ENCODE peak calls at places on chromosomes 11 and 22, in eight cellular contexts. E, Z, M, F, W, N, H and A are unnamed samples.

GRCh38 chr11:12287009-12287373 is 90.4 kb upstream of the PARVA start:
- ATAC-seq in F (peak), N (peak), W (no peak), M (no peak), Z (peak), H (no peak), E (no peak), A (peak)

GRCh38 chr22:28063656-28064055 is 144.6 kb upstream of the PITPNB start:
- ATAC-seq in W (no peak), M (no peak), Z (no peak), F (no peak), H (no peak), E (no peak), N (no peak), A (no peak)

GRCh38 chr11:70470127-70470526 is 71.8 kb downstream of the CTTN start:
- ATAC-seq in N (no peak), Z (no peak), H (peak), W (no peak), M (no peak), E (no peak), F (no peak), A (no peak)

GRCh38 chr11:61418136-61418535 is 11.6 kb downstream of the CPSF7 start:
- ATAC-seq in M (no peak), W (no peak), F (no peak), H (peak), Z (no peak), N (no peak), E (no peak), A (no peak)

GRCh38 chr11:132540586-132540985 is 991.7 kb downstream of the OPCML start:
- ATAC-seq in Z (no peak), F (no peak), M (no peak), E (no peak), N (no peak), W (no peak), H (no peak), A (no peak)

GRCh38 chr11:91981995-91982394 is 242.6 kb upstream of the FAT3 start:
- ATAC-seq in W (peak), F (peak), Z (no peak), E (no peak), H (no peak), N (peak), M (no peak), A (peak)

GRCh38 chr22:25013634-25014033 is 61.1 kb downstream of the KIAA1671 start:
- ATAC-seq in Z (no peak), F (no peak), M (no peak), H (no peak), W (no peak), E (no peak), N (no peak), A (peak)

GRCh38 chr11:19970944-19971343 is 189.3 kb downstream of the DBX1 start:
- ATAC-seq in H (peak), F (no peak), Z (no peak), E (no peak), M (no peak), W (no peak), N (no peak), A (no peak)

GRCh38 chr11:101446726-101447125 is 137.1 kb downstream of the TRPC6 start:
- ATAC-seq in M (no peak), N (no peak), W (no peak), F (no peak), H (no peak), E (no peak), Z (no peak), A (no peak)

GRCh38 chr11:111205622-111206385 is 39.7 kb upstream of the POU2AF2 start:
- ATAC-seq in F (no peak), E (no peak), Z (no peak), N (peak), M (no peak), W (no peak), H (no peak), A (no peak)

GRCh38 chr22:46936378-46936916 is 174.0 kb downstream of the TBC1D22A start:
- ATAC-seq in Z (no peak), E (no peak), H (no peak), W (peak), N (no peak), M (peak), F (no peak), A (no peak)

GRCh38 chr11:75635009-75635909 is 33.6 kb downstream of the MAP6 start:
- ATAC-seq in H (no peak), F (no peak), M (no peak), N (peak), Z (no peak), E (no peak), W (no peak), A (peak)

GRCh38 chr11:69841859-69842698 is 22.9 kb upstream of the FGF3 start:
- ATAC-seq in F (no peak), Z (peak), H (no peak), E (no peak), W (no peak), N (no peak), M (no peak), A (no peak)

GRCh38 chr11:74755395-74755995 is 6.8 kb downstream of the RNF169 start:
- ATAC-seq in N (no peak), H (no peak), E (no peak), F (no peak), Z (no peak), W (no peak), M (no peak), A (no peak)

GRCh38 chr11:24739637-24740036 is 242.8 kb downstream of the LUZP2 start:
- ATAC-seq in Z (no peak), F (no peak), E (no peak), W (no peak), M (no peak), N (no peak), H (no peak), A (no peak)

GRCh38 chr22:17802411-17802810 is 28.1 kb upstream of the BID start:
- ATAC-seq in M (no peak), F (no peak), N (no peak), Z (no peak), E (no peak), H (no peak), W (no peak), A (no peak)

GRCh38 chr11:32890843-32891656 is 1.6 kb upstream of the QSER1 start:
- ATAC-seq in Z (no peak), W (no peak), E (no peak), F (no peak), N (no peak), M (no peak), H (no peak), A (no peak)

GRCh38 chr11:60528934-60529333 is 13.7 kb downstream of the MS4A13 start:
- ATAC-seq in E (no peak), F (no peak), H (peak), M (no peak), Z (no peak), W (no peak), N (no peak), A (no peak)

GRCh38 chr22:49678842-49679170 is 148.9 kb downstream of the BRD1 start:
- ATAC-seq in E (no peak), N (no peak), M (no peak), W (no peak), H (no peak), F (no peak), Z (no peak), A (no peak)

GRCh38 chr22:35541254-35541748 is 670 bp downstream of the RASD2 start:
- ATAC-seq in N (no peak), E (no peak), M (peak), Z (peak), W (no peak), H (no peak), F (peak), A (no peak)

GRCh38 chr11:112831041-112831440 is 130.2 kb upstream of the NCAM1 start:
- ATAC-seq in N (no peak), W (no peak), Z (no peak), M (no peak), E (no peak), H (no peak), F (no peak), A (no peak)

GRCh38 chr11:95363710-95364109 is 132.7 kb upstream of the SESN3 start:
- ATAC-seq in F (no peak), W (no peak), N (no peak), Z (peak), E (no peak), H (no peak), M (peak), A (no peak)

GRCh38 chr11:61574611-61575010 is 6.3 kb downstream of the SYT7 start:
- ATAC-seq in Z (no peak), H (no peak), M (no peak), F (no peak), E (no peak), W (no peak), N (no peak), A (no peak)

GRCh38 chr11:43913829-43914380 is 28.5 kb upstream of the C11orf96 start:
- ATAC-seq in E (no peak), H (no peak), W (no peak), M (no peak), F (no peak), Z (no peak), N (no peak), A (no peak)

GRCh38 chr22:17268501-17269223 is 49.4 kb upstream of the ADA2 start:
- ATAC-seq in N (no peak), E (no peak), Z (peak), H (peak), W (no peak), F (no peak), M (peak), A (no peak)

GRCh38 chr11:61254403-61255025 is 13.5 kb downstream of the PGA5 start:
- ATAC-seq in W (peak), F (peak), M (peak), H (peak), E (peak), N (peak), Z (peak), A (peak)

GRCh38 chr11:34523053-34523452 is 9.5 kb upstream of the ELF5 start:
- ATAC-seq in Z (no peak), E (no peak), F (no peak), N (no peak), H (no peak), W (no peak), M (no peak), A (no peak)

GRCh38 chr22:30927806-30928205 is 40.8 kb downstream of the MORC2 start:
- ATAC-seq in N (no peak), H (no peak), Z (no peak), W (no peak), E (no peak), M (no peak), F (no peak), A (no peak)

GRCh38 chr11:78312712-78313111 is 104.9 kb downstream of the GAB2 start:
- ATAC-seq in W (no peak), N (no peak), Z (no peak), E (no peak), H (no peak), M (no peak), F (no peak), A (no peak)

GRCh38 chr11:65305501-65306268 is 9.0 kb upstream of the CDC42EP2 start:
- ATAC-seq in F (peak), W (peak), H (no peak), Z (no peak), E (no peak), N (no peak), M (peak), A (peak)
- H3K27ac ChIP-seq in F (peak), W (peak), H (no peak), Z (no peak), E (no peak), N (no peak), M (peak), A (no peak)

DNA sequence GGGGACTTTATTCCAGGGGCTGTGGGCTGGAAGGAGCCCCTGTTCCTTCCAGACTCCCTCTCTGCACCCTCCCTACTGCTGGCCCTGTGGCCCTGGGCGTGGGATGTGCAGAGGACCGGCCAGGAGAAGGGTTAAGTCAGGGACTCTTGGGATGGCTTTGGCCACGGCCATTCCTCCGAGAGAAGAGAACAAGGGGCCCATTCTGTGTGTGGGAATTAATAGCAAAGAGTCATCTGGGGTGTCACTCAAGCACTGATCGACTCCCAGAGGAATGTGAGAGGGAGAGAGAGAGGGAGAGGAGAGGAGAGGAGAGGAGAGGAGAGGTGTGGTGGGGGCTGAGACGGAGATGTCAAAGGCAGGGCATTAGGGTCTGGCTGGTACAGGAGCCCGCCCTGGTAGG is 14.2 kb upstream of the SOX10 start:
- ATAC-seq in Z (no peak), F (peak), N (no peak), E (no peak), H (no peak), M (peak), W (peak), A (no peak)
- H3K27ac ChIP-seq in Z (no peak), F (no peak), N (no peak), E (no peak), H (no peak), M (no peak), W (no peak), A (peak)

GRCh38 chr11:118820412-118821357 is 29.7 kb upstream of the DDX6 start:
- ATAC-seq in N (peak), M (no peak), H (peak), W (peak), F (peak), Z (peak), E (peak), A (peak)
- H3K27ac ChIP-seq in N (peak), M (no peak), H (no peak), W (peak), F (peak), Z (peak), E (no peak), A (peak)

GRCh38 chr11:121534131-121535093 is 81.6 kb upstream of the SORL1-AS1 start:
- ATAC-seq in E (no peak), N (no peak), H (no peak), M (no peak), F (no peak), W (no peak), Z (no peak), A (no peak)
- H3K27ac ChIP-seq in E (no peak), N (no peak), H (no peak), M (no peak), F (no peak), W (no peak), Z (no peak), A (no peak)

GRCh38 chr11:122691751-122692150 is 36.2 kb downstream of the UBASH3B start:
- ATAC-seq in W (no peak), F (no peak), M (peak), N (peak), Z (no peak), E (no peak), H (no peak), A (no peak)
- H3K27ac ChIP-seq in W (no peak), F (peak), M (no peak), N (no peak), Z (no peak), E (peak), H (peak), A (peak)

GRCh38 chr11:73403541-73403940 is 27.3 kb downstream of the RELT start:
- ATAC-seq in N (no peak), M (no peak), F (no peak), H (no peak), W (no peak), Z (no peak), E (no peak), A (no peak)
- H3K27ac ChIP-seq in N (no peak), M (no peak), F (no peak), H (no peak), W (no peak), Z (no peak), E (no peak), A (no peak)

GRCh38 chr11:57787205-57787604 is 25.6 kb downstream of the CTNND1 start:
- ATAC-seq in W (no peak), Z (no peak), E (no peak), M (no peak), N (no peak), H (no peak), F (no peak), A (no peak)
- H3K27ac ChIP-seq in W (no peak), Z (no peak), E (no peak), M (peak), N (no peak), H (no peak), F (peak), A (peak)